ENCODE peak calls at places on chromosomes 12 and 14, in ten cellular contexts. I, D, B, W, T, K, O, L, E and R are unnamed samples.

GRCh38 chr12:30792648-30793499 is 38.1 kb upstream of the CAPRIN2 start:
- DNase-seq in O (no peak), T (no peak), W (peak), K (no peak), E (no peak), B (no peak), L (no peak), I (no peak), D (no peak), R (no peak)

GRCh38 chr14:56342419-56342901 is 224.2 kb downstream of the PELI2 start:
- DNase-seq in I (peak), B (no peak), D (no peak), E (no peak), K (no peak), L (no peak), T (no peak), O (no peak), W (peak), R (no peak)

GRCh38 chr12:116687888-116688287 is 50.0 kb downstream of the SPRING1 start:
- DNase-seq in T (no peak), L (peak), I (no peak), W (no peak), D (peak), O (peak), E (peak), B (no peak), K (no peak), R (peak)

GRCh38 chr12:57514720-57515467 is 5.4 kb downstream of the DDIT3 start:
- DNase-seq in K (no peak), B (no peak), D (no peak), T (no peak), L (no peak), I (no peak), E (no peak), O (no peak), W (no peak), R (no peak)

GRCh38 chr12:91205791-91206190 is 23.2 kb upstream of the DCN start:
- DNase-seq in W (peak), T (no peak), I (no peak), K (no peak), O (no peak), L (no peak), D (no peak), E (no peak), B (no peak), R (no peak)

GRCh38 chr14:68794856-68795601 is 2.2 kb upstream of the ZFP36L1 start:
- DNase-seq in W (peak), D (peak), K (peak), T (peak), E (peak), L (peak), B (no peak), O (no peak), I (peak), R (peak)

GRCh38 chr12:98406378-98406777 is 109.0 kb upstream of the TMPO start:
- DNase-seq in K (no peak), O (no peak), B (no peak), E (no peak), T (no peak), L (no peak), I (no peak), W (no peak), D (no peak), R (no peak)

GRCh38 chr14:103095210-103095778 is 769 bp downstream of the EXOC3L4 start:
- DNase-seq in K (no peak), I (no peak), L (no peak), T (no peak), W (no peak), E (no peak), D (no peak), O (no peak), B (no peak), R (no peak)

GRCh38 chr12:52171950-52172512 is 19.8 kb downstream of the KRT80 start:
- DNase-seq in B (no peak), T (no peak), O (peak), K (peak), D (no peak), E (peak), L (peak), I (no peak), W (peak), R (no peak)

GRCh38 chr12:124828264-124829007 is 35.2 kb downstream of the SCARB1 start:
- DNase-seq in I (peak), B (no peak), E (no peak), D (no peak), K (peak), O (no peak), W (peak), L (no peak), T (no peak), R (no peak)

GRCh38 chr12:8145754-8146415 is 10.9 kb upstream of the ZNF705A start:
- DNase-seq in I (peak), L (no peak), K (no peak), O (peak), D (no peak), T (no peak), E (peak), W (no peak), B (no peak), R (no peak)

GRCh38 chr14:68628605-68629310 is 164.1 kb downstream of the ZFP36L1 start:
- DNase-seq in D (peak), O (peak), B (no peak), L (no peak), E (peak), I (no peak), W (no peak), K (peak), T (no peak), R (peak)

GRCh38 chr14:90943367-90943766 is 117.1 kb downstream of the RPS6KA5 start:
- DNase-seq in D (no peak), T (no peak), K (no peak), W (no peak), B (no peak), I (no peak), L (no peak), E (no peak), O (no peak), R (no peak)

GRCh38 chr14:61654026-61654425 is 41.3 kb upstream of the HIF1A start:
- DNase-seq in K (no peak), W (no peak), I (no peak), O (no peak), T (no peak), E (no peak), B (no peak), L (no peak), D (no peak), R (no peak)

GRCh38 chr14:53509845-53510244 is 356.7 kb upstream of the DDHD1 start:
- DNase-seq in T (no peak), K (no peak), L (no peak), E (no peak), B (no peak), W (no peak), I (peak), D (no peak), O (no peak), R (no peak)

GRCh38 chr12:117140397-117141096 is 41.3 kb upstream of the TESC start:
- DNase-seq in K (peak), D (no peak), O (no peak), L (no peak), E (no peak), T (peak), W (no peak), B (no peak), I (no peak), R (no peak)

GRCh38 chr12:66947119-66947518 is 268.2 kb upstream of the GRIP1 start:
- DNase-seq in W (no peak), I (no peak), T (no peak), O (no peak), E (no peak), K (no peak), B (no peak), D (no peak), L (no peak), R (no peak)

GRCh38 chr12:52826611-52827498 is 7.3 kb downstream of the KRT79 start:
- DNase-seq in I (no peak), E (no peak), O (no peak), T (no peak), W (peak), B (no peak), K (no peak), D (no peak), L (no peak), R (no peak)

GRCh38 chr14:24607081-24607480 is 2.4 kb downstream of the GZMH start:
- DNase-seq in K (no peak), T (no peak), O (no peak), W (no peak), B (no peak), D (no peak), L (peak), E (no peak), I (no peak), R (no peak)

GRCh38 chr14:93207468-93208308 is 632 bp downstream of the UBR7 start:
- DNase-seq in W (peak), K (peak), L (peak), I (no peak), O (peak), T (peak), E (peak), B (peak), D (peak), R (no peak)

GRCh38 chr12:55499231-55499630 is 7.1 kb downstream of the OR6C68 start:
- DNase-seq in T (no peak), K (no peak), L (no peak), B (no peak), D (no peak), E (no peak), I (no peak), W (no peak), O (no peak), R (no peak)

GRCh38 chr14:95319312-95320075 is at the start of gene CLMN:
- DNase-seq in B (no peak), L (peak), I (peak), K (peak), D (peak), E (peak), T (peak), W (no peak), O (peak), R (peak)

GRCh38 chr12:124646385-124647230 is 79.2 kb upstream of the NCOR2 start:
- DNase-seq in K (no peak), W (no peak), D (peak), T (no peak), B (no peak), I (no peak), E (no peak), L (no peak), O (peak), R (no peak)